ENCODE peak calls at places on chromosome 10, in eight cellular contexts. G is ACHN; W is CD4-positive, alpha-beta T cell; L is A549; R is right cardiac atrium; A is NCI-H748 treated with DMSO at 0.1 percent for 48 hours; O is left cardiac atrium; M is NCI-H1092. C is an unnamed sample.

GRCh38 chr10:35657621-35658020 is 15.5 kb upstream of the FZD8 start:
- DNase-seq in O (no peak), M (no peak), W (no peak), R (no peak), A (no peak), G (no peak), L (no peak), C (no peak)

GRCh38 chr10:97574374-97575100 is 2.0 kb downstream of the ANKRD2 start:
- DNase-seq in L (peak), O (peak), R (peak), A (peak), W (no peak), M (peak), G (peak), C (peak)

GRCh38 chr10:90862908-90863514 is 5.2 kb upstream of the HTR7 start:
- DNase-seq in W (no peak), R (no peak), A (no peak), L (peak), O (no peak), M (no peak), G (peak), C (no peak)

GRCh38 chr10:17655567-17656146 is 11.7 kb downstream of the STAM start:
- DNase-seq in R (no peak), L (no peak), A (no peak), O (no peak), W (no peak), M (no peak), G (no peak), C (no peak)

GRCh38 chr10:98331888-98332287 is 63.9 kb upstream of the LOXL4 start:
- DNase-seq in M (no peak), R (no peak), W (no peak), O (no peak), G (peak), A (no peak), L (peak), C (peak)

GRCh38 chr10:95711492-95711891 is 17.8 kb upstream of the TCTN3 start:
- DNase-seq in G (no peak), A (no peak), R (no peak), L (no peak), O (no peak), W (no peak), M (no peak), C (no peak)

GRCh38 chr10:114767101-114767588 is 54.4 kb upstream of the FHIP2A start:
- DNase-seq in W (no peak), R (no peak), A (no peak), G (peak), O (no peak), L (no peak), M (no peak), C (peak)

GRCh38 chr10:87750001-87750651 is 67.9 kb downstream of the ATAD1 start:
- DNase-seq in O (no peak), M (no peak), L (no peak), W (no peak), G (no peak), A (no peak), R (no peak), C (peak)

GRCh38 chr10:91286572-91286971 is 66.1 kb downstream of the PCGF5 start:
- DNase-seq in W (no peak), G (no peak), R (no peak), L (no peak), O (no peak), A (no peak), M (no peak), C (no peak)

GRCh38 chr10:80500572-80501380 is 36.9 kb upstream of the SH2D4B start:
- DNase-seq in W (no peak), A (no peak), R (peak), O (peak), L (peak), M (no peak), G (no peak), C (no peak)

GRCh38 chr10:90779573-90779972 is 78.3 kb downstream of the HTR7 start:
- DNase-seq in L (peak), A (no peak), R (no peak), G (peak), W (no peak), M (no peak), O (no peak), C (no peak)

GRCh38 chr10:70652761-70653657 is 19.3 kb upstream of the ADAMTS14 start:
- DNase-seq in G (peak), O (peak), M (no peak), A (no peak), W (no peak), R (peak), L (no peak), C (no peak)

GRCh38 chr10:30784896-30785605 is 155.5 kb upstream of the LYZL2 start:
- DNase-seq in A (peak), L (no peak), R (peak), G (peak), M (peak), W (no peak), O (peak), C (peak)

GRCh38 chr10:43957267-43958070 is 308.8 kb upstream of the ZNF32 start:
- DNase-seq in W (no peak), L (no peak), G (no peak), O (no peak), A (no peak), M (no peak), R (no peak), C (no peak)

GRCh38 chr10:73886085-73886529 is 11.8 kb upstream of the CAMK2G start:
- DNase-seq in L (peak), G (peak), O (peak), M (peak), W (peak), A (peak), R (peak), C (peak)

GRCh38 chr10:44413416-44413815 is 28.5 kb upstream of the CXCL12 start:
- DNase-seq in W (no peak), O (no peak), R (no peak), G (no peak), M (no peak), L (no peak), A (no peak), C (no peak)

GRCh38 chr10:43137701-43137970 is 609 bp upstream of the CSGALNACT2 start:
- DNase-seq in W (no peak), A (no peak), G (peak), R (peak), L (peak), O (peak), M (peak), C (peak)

GRCh38 chr10:51367120-51367519 is 292.8 kb downstream of the PRKG1 start:
- DNase-seq in W (no peak), A (no peak), O (no peak), M (no peak), L (no peak), R (no peak), G (no peak), C (no peak)

GRCh38 chr10:7551891-7552731 is 114.7 kb downstream of the ITIH5 start:
- DNase-seq in A (no peak), M (peak), W (no peak), L (no peak), G (no peak), R (peak), O (no peak), C (peak)

GRCh38 chr10:786666-787512 is 97.4 kb upstream of the DIP2C start:
- DNase-seq in M (no peak), O (no peak), L (no peak), G (no peak), A (no peak), W (no peak), R (no peak), C (no peak)

C was measured in NCI-H146.